ENCODE peak calls at places on chromosomes 2 and 18, in four cellular contexts. One of them, this sample, is unnamed. For H3K4me1, the result is how much of the 10 kb centered on the place peaks cover.

GRCh38 chr18:54205951-54206350 is 18.5 kb downstream of the MBD2 start:
- DNase-seq in ovary: no peak
- DNase-seq in tibial nerve: no peak
- DNase-seq in sigmoid colon: no peak
- DNase-seq in this sample: no peak

GRCh38 chr2:148876589-148877402 is 1.8 kb downstream of the KIF5C start:
- DNase-seq in ovary: no peak
- DNase-seq in tibial nerve: no peak
- DNase-seq in sigmoid colon: no peak
- DNase-seq in this sample: peak

GRCh38 chr2:95388878-95389255 is 13.6 kb upstream of the FAHD2A start:
- DNase-seq in ovary: no peak
- DNase-seq in tibial nerve: no peak
- DNase-seq in sigmoid colon: no peak
- DNase-seq in this sample: no peak

GRCh38 chr2:52423655-52424054 is 1343.9 kb upstream of the CHAC2 start:
- DNase-seq in ovary: no peak
- DNase-seq in tibial nerve: no peak
- DNase-seq in sigmoid colon: no peak
- DNase-seq in this sample: no peak

GRCh38 chr2:173749315-173749714 is 215.9 kb downstream of the SP3 start:
- DNase-seq in ovary: no peak
- DNase-seq in tibial nerve: no peak
- DNase-seq in sigmoid colon: no peak
- DNase-seq in this sample: no peak

GRCh38 chr18:48829443-48830149 is 121.2 kb downstream of the SMAD7 start:
- DNase-seq in ovary: peak
- DNase-seq in tibial nerve: no peak
- DNase-seq in sigmoid colon: peak
- DNase-seq in this sample: peak

GRCh38 chr2:227191367-227191766 is 26.9 kb downstream of the COL4A3 start:
- DNase-seq in ovary: no peak
- DNase-seq in tibial nerve: no peak
- DNase-seq in sigmoid colon: no peak
- DNase-seq in this sample: no peak

GRCh38 chr18:12254820-12255511 is 805 bp downstream of the CIDEA start:
- DNase-seq in ovary: no peak
- DNase-seq in tibial nerve: no peak
- DNase-seq in sigmoid colon: no peak
- DNase-seq in this sample: no peak

GRCh38 chr2:180742809-180743208 is 237.6 kb upstream of the UBE2E3 start:
- DNase-seq in ovary: no peak
- DNase-seq in tibial nerve: no peak
- DNase-seq in sigmoid colon: no peak
- DNase-seq in this sample: no peak

GRCh38 chr2:953975-954686 is 3.5 kb downstream of the SNTG2 start:
- DNase-seq in ovary: no peak
- DNase-seq in tibial nerve: no peak
- DNase-seq in sigmoid colon: no peak
- DNase-seq in this sample: no peak

GRCh38 chr2:8892149-8892548 is 54.7 kb upstream of the KIDINS220 start:
- DNase-seq in ovary: no peak
- DNase-seq in tibial nerve: no peak
- DNase-seq in sigmoid colon: no peak
- DNase-seq in this sample: no peak
- TF ChIP-seq EP300 in ovary: no peak
- TF ChIP-seq EP300 in tibial nerve: no peak
- TF ChIP-seq EP300 in sigmoid colon: no peak
- TF ChIP-seq EP300 in this sample: no peak

DNA sequence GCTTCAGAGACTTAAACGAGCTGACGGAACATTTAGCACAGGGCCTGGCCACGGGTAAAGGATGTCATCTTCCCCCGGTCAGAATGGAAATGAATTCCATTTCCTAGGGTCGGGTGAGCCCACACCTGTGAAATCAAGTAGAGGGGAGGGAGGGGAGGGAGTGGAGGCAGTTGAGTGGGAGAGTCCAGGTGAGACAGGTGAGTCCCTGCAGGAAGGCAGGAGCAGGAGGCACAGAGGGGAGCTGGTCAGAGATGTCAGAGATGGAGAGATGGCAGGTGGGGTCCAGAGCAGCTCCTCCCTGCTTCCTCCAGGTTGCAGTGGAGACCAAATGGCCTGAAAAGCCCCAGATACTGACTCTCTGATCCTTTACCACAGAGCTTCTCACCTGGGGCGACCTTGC is 55.2 kb downstream of the SH3BP4 start:
- DNase-seq in ovary: no peak
- DNase-seq in tibial nerve: no peak
- DNase-seq in sigmoid colon: no peak
- DNase-seq in this sample: no peak
- H3K4me1 ChIP-seq in ovary: under half
- H3K4me1 ChIP-seq in tibial nerve: under half
- H3K4me1 ChIP-seq in sigmoid colon: under half
- H3K4me1 ChIP-seq in this sample: half or more

GRCh38 chr2:67898605-67899004 is 164.2 kb downstream of the C1D start:
- DNase-seq in ovary: no peak
- DNase-seq in tibial nerve: no peak
- DNase-seq in sigmoid colon: no peak
- DNase-seq in this sample: no peak

GRCh38 chr2:67896131-67896865 is 166.5 kb downstream of the C1D start:
- DNase-seq in ovary: no peak
- DNase-seq in tibial nerve: no peak
- DNase-seq in sigmoid colon: no peak
- DNase-seq in this sample: no peak

GRCh38 chr2:67895171-67895941 is 167.4 kb downstream of the C1D start:
- DNase-seq in ovary: no peak
- DNase-seq in tibial nerve: no peak
- DNase-seq in sigmoid colon: no peak
- DNase-seq in this sample: no peak

DNA sequence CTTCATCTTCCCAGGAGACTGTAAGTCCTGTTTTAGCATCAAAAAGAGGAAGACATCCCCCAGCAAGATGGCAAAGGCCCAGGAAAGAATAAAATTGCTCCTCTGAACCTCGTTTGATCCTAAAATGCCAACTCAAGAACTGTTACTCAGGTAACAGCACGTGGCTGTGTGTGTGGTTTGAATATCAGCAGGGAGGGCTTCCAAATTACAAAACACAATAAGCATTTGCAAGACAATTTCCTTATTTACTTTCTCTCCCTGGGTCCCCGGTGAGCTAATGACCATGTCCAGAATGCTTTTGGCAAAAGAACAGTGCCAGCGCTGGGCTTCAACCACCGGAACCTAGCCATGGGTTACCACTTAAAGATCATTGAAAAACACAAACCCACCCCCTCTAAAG is 163.6 kb downstream of the C1D start:
- DNase-seq in ovary: no peak
- DNase-seq in tibial nerve: no peak
- DNase-seq in sigmoid colon: no peak
- DNase-seq in this sample: no peak
- TF ChIP-seq EP300 in ovary: no peak
- TF ChIP-seq EP300 in tibial nerve: no peak
- TF ChIP-seq EP300 in sigmoid colon: no peak
- TF ChIP-seq EP300 in this sample: no peak

GRCh38 chr2:134290363-134290762 is 36.5 kb downstream of the MGAT5 start:
- DNase-seq in ovary: no peak
- DNase-seq in tibial nerve: no peak
- DNase-seq in sigmoid colon: no peak
- DNase-seq in this sample: no peak
- H3K4me1 ChIP-seq in ovary: under half
- H3K4me1 ChIP-seq in tibial nerve: under half
- H3K4me1 ChIP-seq in sigmoid colon: under half
- H3K4me1 ChIP-seq in this sample: under half

GRCh38 chr2:240369725-240370585 is 65.5 kb upstream of the GPC1 start:
- DNase-seq in ovary: peak
- DNase-seq in tibial nerve: peak
- DNase-seq in sigmoid colon: peak
- DNase-seq in this sample: peak
- TF ChIP-seq EP300 in ovary: no peak
- TF ChIP-seq EP300 in tibial nerve: peak
- TF ChIP-seq EP300 in sigmoid colon: peak
- TF ChIP-seq EP300 in this sample: no peak

GRCh38 chr2:98469862-98470544 is 25.3 kb downstream of the INPP4A start:
- DNase-seq in ovary: no peak
- DNase-seq in tibial nerve: no peak
- DNase-seq in sigmoid colon: peak
- DNase-seq in this sample: no peak

GRCh38 chr2:98470851-98471255 is 26.2 kb downstream of the INPP4A start:
- DNase-seq in ovary: no peak
- DNase-seq in tibial nerve: no peak
- DNase-seq in sigmoid colon: peak
- DNase-seq in this sample: no peak

GRCh38 chr2:98467082-98467536 is 22.5 kb downstream of the INPP4A start:
- DNase-seq in ovary: no peak
- DNase-seq in tibial nerve: no peak
- DNase-seq in sigmoid colon: peak
- DNase-seq in this sample: no peak

GRCh38 chr2:98467652-98468051 is 23.0 kb downstream of the INPP4A start:
- DNase-seq in ovary: no peak
- DNase-seq in tibial nerve: no peak
- DNase-seq in sigmoid colon: no peak
- DNase-seq in this sample: no peak

GRCh38 chr2:98468621-98469236 is 24.1 kb downstream of the INPP4A start:
- DNase-seq in ovary: no peak
- DNase-seq in tibial nerve: no peak
- DNase-seq in sigmoid colon: peak
- DNase-seq in this sample: no peak
- H3K4me1 ChIP-seq in ovary: under half
- H3K4me1 ChIP-seq in tibial nerve: under half
- H3K4me1 ChIP-seq in sigmoid colon: under half
- H3K4me1 ChIP-seq in this sample: under half

GRCh38 chr2:57119141-57119540 is 927.5 kb upstream of the VRK2 start:
- DNase-seq in ovary: no peak
- DNase-seq in tibial nerve: no peak
- DNase-seq in sigmoid colon: no peak
- DNase-seq in this sample: no peak
- TF ChIP-seq EP300 in ovary: no peak
- TF ChIP-seq EP300 in tibial nerve: no peak
- TF ChIP-seq EP300 in sigmoid colon: no peak
- TF ChIP-seq EP300 in this sample: no peak